ENCODE peak calls at places on chromosome 11, in seven cellular contexts. One of them, this sample, is unnamed.
A peak's percentile ranks its signal among the peaks of the same experiment; 100 is the strongest.

GRCh38 chr11:95469268-95469667 is 238.3 kb upstream of the SESN3 start:
- DNase-seq in prostate gland: no peak
- DNase-seq in heart right ventricle: no peak
- DNase-seq in keratinocyte: no peak
- DNase-seq in testis: no peak
- DNase-seq in K562: no peak
- DNase-seq in foreskin fibroblast: peak; percentile 30
- DNase-seq in this sample: no peak

GRCh38 chr11:115581871-115582639 is 77.8 kb upstream of the CADM1 start:
- DNase-seq in prostate gland: no peak
- DNase-seq in heart right ventricle: no peak
- DNase-seq in keratinocyte: no peak
- DNase-seq in testis: no peak
- DNase-seq in K562: peak; percentile 1
- DNase-seq in foreskin fibroblast: no peak
- DNase-seq in this sample: no peak

GRCh38 chr11:14842002-14842401 is 50.0 kb downstream of the CYP2R1 start:
- DNase-seq in prostate gland: no peak
- DNase-seq in heart right ventricle: no peak
- DNase-seq in keratinocyte: no peak
- DNase-seq in testis: no peak
- DNase-seq in K562: no peak
- DNase-seq in foreskin fibroblast: no peak
- DNase-seq in this sample: no peak

GRCh38 chr11:31424652-31425051 is 55.0 kb downstream of the DNAJC24 start:
- DNase-seq in prostate gland: no peak
- DNase-seq in heart right ventricle: no peak
- DNase-seq in keratinocyte: no peak
- DNase-seq in testis: no peak
- DNase-seq in K562: no peak
- DNase-seq in foreskin fibroblast: no peak
- DNase-seq in this sample: no peak

GRCh38 chr11:79400717-79401330 is 40.0 kb downstream of the TENM4 start:
- DNase-seq in prostate gland: no peak
- DNase-seq in heart right ventricle: peak; percentile 39
- DNase-seq in keratinocyte: no peak
- DNase-seq in testis: peak; percentile 68
- DNase-seq in K562: peak; percentile 8
- DNase-seq in foreskin fibroblast: peak; percentile 75
- DNase-seq in this sample: peak; percentile 50

GRCh38 chr11:120985718-120986569 is 38.0 kb upstream of the TBCEL start:
- DNase-seq in prostate gland: peak; percentile 24
- DNase-seq in heart right ventricle: peak; percentile 53
- DNase-seq in keratinocyte: peak; percentile 9
- DNase-seq in testis: peak; percentile 58
- DNase-seq in K562: peak; percentile 4
- DNase-seq in foreskin fibroblast: peak; percentile 75
- DNase-seq in this sample: peak; percentile 45

GRCh38 chr11:61392991-61393595 is 706 bp downstream of the TMEM216 start:
- DNase-seq in prostate gland: no peak
- DNase-seq in heart right ventricle: no peak
- DNase-seq in keratinocyte: no peak
- DNase-seq in testis: peak; percentile 30
- DNase-seq in K562: peak; percentile 45
- DNase-seq in foreskin fibroblast: peak; percentile 38
- DNase-seq in this sample: peak; percentile 53

GRCh38 chr11:107744736-107745135 is 32.9 kb upstream of the SLN start:
- DNase-seq in prostate gland: no peak
- DNase-seq in heart right ventricle: no peak
- DNase-seq in keratinocyte: no peak
- DNase-seq in testis: no peak
- DNase-seq in K562: no peak
- DNase-seq in foreskin fibroblast: no peak
- DNase-seq in this sample: no peak

GRCh38 chr11:71080239-71081097 is 171.9 kb downstream of the SHANK2 start:
- DNase-seq in prostate gland: peak; percentile 49
- DNase-seq in heart right ventricle: peak; percentile 27
- DNase-seq in keratinocyte: peak; percentile 1
- DNase-seq in testis: peak; percentile 90
- DNase-seq in K562: peak; percentile 82
- DNase-seq in foreskin fibroblast: peak; percentile 70
- DNase-seq in this sample: peak; percentile 73

GRCh38 chr11:88849368-88849767 is 216.4 kb downstream of the GRM5 start:
- DNase-seq in prostate gland: no peak
- DNase-seq in heart right ventricle: no peak
- DNase-seq in keratinocyte: no peak
- DNase-seq in testis: no peak
- DNase-seq in K562: no peak
- DNase-seq in foreskin fibroblast: peak; percentile 64
- DNase-seq in this sample: no peak

GRCh38 chr11:36354221-36355003 is 58.3 kb downstream of the PRR5L start:
- DNase-seq in prostate gland: no peak
- DNase-seq in heart right ventricle: no peak
- DNase-seq in keratinocyte: peak; percentile 60
- DNase-seq in testis: no peak
- DNase-seq in K562: no peak
- DNase-seq in foreskin fibroblast: peak; percentile 73
- DNase-seq in this sample: peak; percentile 76

GRCh38 chr11:118699508-118700220 is 20.2 kb upstream of the TREH start:
- DNase-seq in prostate gland: no peak
- DNase-seq in heart right ventricle: no peak
- DNase-seq in keratinocyte: no peak
- DNase-seq in testis: no peak
- DNase-seq in K562: no peak
- DNase-seq in foreskin fibroblast: no peak
- DNase-seq in this sample: no peak

GRCh38 chr11:82046778-82047177 is 686.9 kb downstream of the FAM181B start:
- DNase-seq in prostate gland: no peak
- DNase-seq in heart right ventricle: no peak
- DNase-seq in keratinocyte: no peak
- DNase-seq in testis: no peak
- DNase-seq in K562: no peak
- DNase-seq in foreskin fibroblast: peak; percentile 19
- DNase-seq in this sample: peak; percentile 75

GRCh38 chr11:31689559-31689958 is 121.6 kb downstream of the PAX6 start:
- DNase-seq in prostate gland: no peak
- DNase-seq in heart right ventricle: no peak
- DNase-seq in keratinocyte: no peak
- DNase-seq in testis: no peak
- DNase-seq in K562: no peak
- DNase-seq in foreskin fibroblast: no peak
- DNase-seq in this sample: no peak

GRCh38 chr11:114783805-114784204 is 105.5 kb downstream of the NXPE2 start:
- DNase-seq in prostate gland: no peak
- DNase-seq in heart right ventricle: no peak
- DNase-seq in keratinocyte: no peak
- DNase-seq in testis: no peak
- DNase-seq in K562: no peak
- DNase-seq in foreskin fibroblast: no peak
- DNase-seq in this sample: no peak

GRCh38 chr11:95337175-95337957 is 106.4 kb upstream of the SESN3 start:
- DNase-seq in prostate gland: peak; percentile 64
- DNase-seq in heart right ventricle: peak; percentile 68
- DNase-seq in keratinocyte: peak; percentile 78
- DNase-seq in testis: peak; percentile 43
- DNase-seq in K562: peak; percentile 23
- DNase-seq in foreskin fibroblast: peak; percentile 78
- DNase-seq in this sample: peak; percentile 69

GRCh38 chr11:117201516-117201866 is 2.3 kb downstream of the TAGLN start:
- DNase-seq in prostate gland: no peak
- DNase-seq in heart right ventricle: no peak
- DNase-seq in keratinocyte: no peak
- DNase-seq in testis: no peak
- DNase-seq in K562: no peak
- DNase-seq in foreskin fibroblast: no peak
- DNase-seq in this sample: no peak

GRCh38 chr11:35014352-35014751 is 97.9 kb downstream of the PDHX start:
- DNase-seq in prostate gland: no peak
- DNase-seq in heart right ventricle: no peak
- DNase-seq in keratinocyte: no peak
- DNase-seq in testis: no peak
- DNase-seq in K562: no peak
- DNase-seq in foreskin fibroblast: peak; percentile 94
- DNase-seq in this sample: peak; percentile 88

GRCh38 chr11:112961146-112961668 is at the start of gene NCAM1:
- DNase-seq in prostate gland: no peak
- DNase-seq in heart right ventricle: peak; percentile 85
- DNase-seq in keratinocyte: no peak
- DNase-seq in testis: peak; percentile 92
- DNase-seq in K562: peak; percentile 10
- DNase-seq in foreskin fibroblast: peak; percentile 74
- DNase-seq in this sample: peak; percentile 77

GRCh38 chr11:8262552-8263108 is 1.0 kb downstream of the LMO1 start:
- DNase-seq in prostate gland: peak; percentile 14
- DNase-seq in heart right ventricle: peak; percentile 50
- DNase-seq in keratinocyte: no peak
- DNase-seq in testis: peak; percentile 42
- DNase-seq in K562: no peak
- DNase-seq in foreskin fibroblast: peak; percentile 82
- DNase-seq in this sample: peak; percentile 62

GRCh38 chr11:108975641-108976071 is 310.8 kb downstream of the DDX10 start:
- DNase-seq in prostate gland: no peak
- DNase-seq in heart right ventricle: peak; percentile 39
- DNase-seq in keratinocyte: no peak
- DNase-seq in testis: no peak
- DNase-seq in K562: no peak
- DNase-seq in foreskin fibroblast: no peak
- DNase-seq in this sample: no peak

GRCh38 chr11:119100246-119100959 is 1.2 kb downstream of the DPAGT1 start:
- DNase-seq in prostate gland: no peak
- DNase-seq in heart right ventricle: no peak
- DNase-seq in keratinocyte: no peak
- DNase-seq in testis: no peak
- DNase-seq in K562: peak; percentile 64
- DNase-seq in foreskin fibroblast: peak; percentile 70
- DNase-seq in this sample: peak; percentile 63

GRCh38 chr11:124745835-124746620 is 6.0 kb downstream of the VSIG2 start:
- DNase-seq in prostate gland: no peak
- DNase-seq in heart right ventricle: no peak
- DNase-seq in keratinocyte: no peak
- DNase-seq in testis: no peak
- DNase-seq in K562: no peak
- DNase-seq in foreskin fibroblast: peak; percentile 43
- DNase-seq in this sample: no peak

GRCh38 chr11:334264-335033 is 13.8 kb upstream of the IFITM3 start:
- DNase-seq in prostate gland: no peak
- DNase-seq in heart right ventricle: no peak
- DNase-seq in keratinocyte: no peak
- DNase-seq in testis: peak; percentile 58
- DNase-seq in K562: peak; percentile 80
- DNase-seq in foreskin fibroblast: no peak
- DNase-seq in this sample: peak; percentile 47

GRCh38 chr11:60776167-60776566 is 9.0 kb upstream of the MS4A10 start:
- DNase-seq in prostate gland: no peak
- DNase-seq in heart right ventricle: no peak
- DNase-seq in keratinocyte: no peak
- DNase-seq in testis: no peak
- DNase-seq in K562: no peak
- DNase-seq in foreskin fibroblast: no peak
- DNase-seq in this sample: no peak

GRCh38 chr11:35035894-35036408 is 103.0 kb upstream of the CD44 start:
- DNase-seq in prostate gland: no peak
- DNase-seq in heart right ventricle: no peak
- DNase-seq in keratinocyte: no peak
- DNase-seq in testis: no peak
- DNase-seq in K562: peak; percentile 23
- DNase-seq in foreskin fibroblast: peak; percentile 93
- DNase-seq in this sample: peak; percentile 94

GRCh38 chr11:32890843-32891656 is 1.6 kb upstream of the QSER1 start:
- DNase-seq in prostate gland: no peak
- DNase-seq in heart right ventricle: no peak
- DNase-seq in keratinocyte: no peak
- DNase-seq in testis: no peak
- DNase-seq in K562: peak; percentile 12
- DNase-seq in foreskin fibroblast: no peak
- DNase-seq in this sample: no peak
- H3K4me3 ChIP-seq in prostate gland: no peak overlapping the region
- H3K4me3 ChIP-seq in heart right ventricle: no peak overlapping the region
- H3K4me3 ChIP-seq in keratinocyte: no peak overlapping the region
- H3K4me3 ChIP-seq in testis: no peak overlapping the region
- H3K4me3 ChIP-seq in K562: peak overlapping the region; percentile 97
- H3K4me3 ChIP-seq in foreskin fibroblast: no peak overlapping the region
- H3K4me3 ChIP-seq in this sample: no peak overlapping the region

GRCh38 chr11:69852051-69852450 is 32.8 kb upstream of the FGF3 start:
- DNase-seq in prostate gland: no peak
- DNase-seq in heart right ventricle: no peak
- DNase-seq in keratinocyte: no peak
- DNase-seq in testis: no peak
- DNase-seq in K562: no peak
- DNase-seq in foreskin fibroblast: no peak
- DNase-seq in this sample: no peak
- TF ChIP-seq CTCF in prostate gland: no peak
- TF ChIP-seq CTCF in heart right ventricle: no peak
- TF ChIP-seq CTCF in keratinocyte: no peak
- TF ChIP-seq CTCF in testis: no peak
- TF ChIP-seq CTCF in K562: no peak
- TF ChIP-seq CTCF in foreskin fibroblast: no peak
- TF ChIP-seq CTCF in this sample: no peak

GRCh38 chr11:110097459-110098012 is 4.3 kb downstream of the ZC3H12C start:
- DNase-seq in prostate gland: no peak
- DNase-seq in heart right ventricle: no peak
- DNase-seq in keratinocyte: no peak
- DNase-seq in testis: no peak
- DNase-seq in K562: peak; percentile 32
- DNase-seq in foreskin fibroblast: peak; percentile 30
- DNase-seq in this sample: peak; percentile 53

GRCh38 chr11:110094298-110095073 is 1.3 kb downstream of the ZC3H12C start:
- DNase-seq in prostate gland: no peak
- DNase-seq in heart right ventricle: no peak
- DNase-seq in keratinocyte: no peak
- DNase-seq in testis: no peak
- DNase-seq in K562: no peak
- DNase-seq in foreskin fibroblast: no peak
- DNase-seq in this sample: no peak

GRCh38 chr11:110093407-110094297 is 460 bp downstream of the ZC3H12C start:
- DNase-seq in prostate gland: peak; percentile 43
- DNase-seq in heart right ventricle: peak; percentile 64
- DNase-seq in keratinocyte: no peak
- DNase-seq in testis: peak; percentile 79
- DNase-seq in K562: peak; percentile 40
- DNase-seq in foreskin fibroblast: peak; percentile 79
- DNase-seq in this sample: peak; percentile 80

GRCh38 chr11:110096369-110096976 is 3.3 kb downstream of the ZC3H12C start:
- DNase-seq in prostate gland: no peak
- DNase-seq in heart right ventricle: no peak
- DNase-seq in keratinocyte: no peak
- DNase-seq in testis: no peak
- DNase-seq in K562: no peak
- DNase-seq in foreskin fibroblast: no peak
- DNase-seq in this sample: no peak

GRCh38 chr11:110095554-110095953 is 2.4 kb downstream of the ZC3H12C start:
- DNase-seq in prostate gland: no peak
- DNase-seq in heart right ventricle: no peak
- DNase-seq in keratinocyte: no peak
- DNase-seq in testis: no peak
- DNase-seq in K562: no peak
- DNase-seq in foreskin fibroblast: no peak
- DNase-seq in this sample: peak; percentile 49
- H3K4me3 ChIP-seq in prostate gland: no peak overlapping the region
- H3K4me3 ChIP-seq in heart right ventricle: no peak overlapping the region
- H3K4me3 ChIP-seq in keratinocyte: peak overlapping the region; percentile 8
- H3K4me3 ChIP-seq in testis: no peak overlapping the region
- H3K4me3 ChIP-seq in K562: no peak overlapping the region
- H3K4me3 ChIP-seq in foreskin fibroblast: no peak overlapping the region
- H3K4me3 ChIP-seq in this sample: peak overlapping the region; percentile 74

GRCh38 chr11:76665172-76665571 is 5.4 kb downstream of the LRRC32 start:
- DNase-seq in prostate gland: no peak
- DNase-seq in heart right ventricle: no peak
- DNase-seq in keratinocyte: no peak
- DNase-seq in testis: no peak
- DNase-seq in K562: no peak
- DNase-seq in foreskin fibroblast: no peak
- DNase-seq in this sample: no peak
- TF ChIP-seq CTCF in prostate gland: no peak
- TF ChIP-seq CTCF in heart right ventricle: no peak
- TF ChIP-seq CTCF in keratinocyte: no peak
- TF ChIP-seq CTCF in testis: no peak
- TF ChIP-seq CTCF in K562: no peak
- TF ChIP-seq CTCF in foreskin fibroblast: no peak
- TF ChIP-seq CTCF in this sample: no peak

This sample was measured in choroid plexus epithelial cell.